ENCODE peak calls at places on chromosomes 2 and 18, in six cellular contexts. One of them, this sample, is unnamed.

GRCh38 chr2:223474893-223475292 is 127.3 kb downstream of the SCG2 start:
- DNase-seq in lower lobe of right lung: no peak
- DNase-seq in naive thymus-derived CD4-positive, alpha-beta T cell: no peak
- DNase-seq in endothelial cell of umbilical vein: no peak
- DNase-seq in PC-9: no peak
- DNase-seq in brain microvascular endothelial cell: no peak
- DNase-seq in this sample: no peak

GRCh38 chr2:166239548-166239947 is 111.7 kb upstream of the SCN1A start:
- DNase-seq in brain microvascular endothelial cell: peak; percentile 96
- DNase-seq in naive thymus-derived CD4-positive, alpha-beta T cell: no peak
- DNase-seq in lower lobe of right lung: no peak
- DNase-seq in PC-9: peak; percentile 66
- DNase-seq in endothelial cell of umbilical vein: peak; percentile 92
- DNase-seq in this sample: no peak

GRCh38 chr2:55223958-55224760 is 7.9 kb downstream of the CLHC1 start:
- DNase-seq in brain microvascular endothelial cell: no peak
- DNase-seq in naive thymus-derived CD4-positive, alpha-beta T cell: no peak
- DNase-seq in PC-9: no peak
- DNase-seq in lower lobe of right lung: no peak
- DNase-seq in endothelial cell of umbilical vein: no peak
- DNase-seq in this sample: no peak

GRCh38 chr2:136439277-136439676 is 321.3 kb upstream of the CXCR4 start:
- DNase-seq in naive thymus-derived CD4-positive, alpha-beta T cell: no peak
- DNase-seq in PC-9: no peak
- DNase-seq in brain microvascular endothelial cell: no peak
- DNase-seq in lower lobe of right lung: no peak
- DNase-seq in endothelial cell of umbilical vein: no peak
- DNase-seq in this sample: no peak

GRCh38 chr2:218396688-218397501 is 2.8 kb upstream of the CTDSP1 start:
- DNase-seq in endothelial cell of umbilical vein: peak; percentile 62
- DNase-seq in naive thymus-derived CD4-positive, alpha-beta T cell: peak; percentile 57
- DNase-seq in brain microvascular endothelial cell: peak; percentile 46
- DNase-seq in PC-9: peak; percentile 55
- DNase-seq in lower lobe of right lung: peak; percentile 91
- DNase-seq in this sample: peak; percentile 70

GRCh38 chr18:3612315-3612714 is 162.3 kb downstream of the TGIF1 start:
- DNase-seq in brain microvascular endothelial cell: no peak
- DNase-seq in PC-9: no peak
- DNase-seq in lower lobe of right lung: no peak
- DNase-seq in naive thymus-derived CD4-positive, alpha-beta T cell: no peak
- DNase-seq in endothelial cell of umbilical vein: no peak
- DNase-seq in this sample: no peak

GRCh38 chr2:19538411-19538963 is 180.1 kb upstream of the OSR1 start:
- DNase-seq in lower lobe of right lung: no peak
- DNase-seq in PC-9: peak; percentile 98
- DNase-seq in naive thymus-derived CD4-positive, alpha-beta T cell: no peak
- DNase-seq in endothelial cell of umbilical vein: peak; percentile 35
- DNase-seq in brain microvascular endothelial cell: peak; percentile 88
- DNase-seq in this sample: peak; percentile 94

GRCh38 chr18:31206787-31207381 is 44.2 kb upstream of the DSC1 start:
- DNase-seq in endothelial cell of umbilical vein: peak; percentile 34
- DNase-seq in naive thymus-derived CD4-positive, alpha-beta T cell: no peak
- DNase-seq in PC-9: peak; percentile 87
- DNase-seq in brain microvascular endothelial cell: peak; percentile 33
- DNase-seq in lower lobe of right lung: peak; percentile 81
- DNase-seq in this sample: peak; percentile 99

GRCh38 chr2:150051004-150051403 is 436.5 kb downstream of the RND3 start:
- DNase-seq in lower lobe of right lung: no peak
- DNase-seq in PC-9: no peak
- DNase-seq in naive thymus-derived CD4-positive, alpha-beta T cell: no peak
- DNase-seq in endothelial cell of umbilical vein: no peak
- DNase-seq in brain microvascular endothelial cell: no peak
- DNase-seq in this sample: no peak

GRCh38 chr18:2903006-2903405 is 56.2 kb downstream of the EMILIN2 start:
- DNase-seq in naive thymus-derived CD4-positive, alpha-beta T cell: no peak
- DNase-seq in brain microvascular endothelial cell: no peak
- DNase-seq in endothelial cell of umbilical vein: peak; percentile 19
- DNase-seq in lower lobe of right lung: no peak
- DNase-seq in PC-9: no peak
- DNase-seq in this sample: peak; percentile 35

GRCh38 chr18:41681138-41681881 is 273.7 kb upstream of the PIK3C3 start:
- DNase-seq in brain microvascular endothelial cell: no peak
- DNase-seq in naive thymus-derived CD4-positive, alpha-beta T cell: no peak
- DNase-seq in PC-9: no peak
- DNase-seq in lower lobe of right lung: no peak
- DNase-seq in endothelial cell of umbilical vein: peak; percentile 45
- DNase-seq in this sample: no peak

GRCh38 chr2:209763106-209763505 is 8.5 kb upstream of the UNC80 start:
- DNase-seq in endothelial cell of umbilical vein: no peak
- DNase-seq in PC-9: no peak
- DNase-seq in naive thymus-derived CD4-positive, alpha-beta T cell: no peak
- DNase-seq in lower lobe of right lung: no peak
- DNase-seq in brain microvascular endothelial cell: no peak
- DNase-seq in this sample: no peak

GRCh38 chr2:15734871-15735737 is 143.4 kb downstream of the DDX1 start:
- DNase-seq in PC-9: peak; percentile 25
- DNase-seq in endothelial cell of umbilical vein: no peak
- DNase-seq in naive thymus-derived CD4-positive, alpha-beta T cell: no peak
- DNase-seq in lower lobe of right lung: no peak
- DNase-seq in brain microvascular endothelial cell: peak; percentile 18
- DNase-seq in this sample: no peak

GRCh38 chr18:35619941-35620340 is 38.4 kb downstream of the GALNT1 start:
- DNase-seq in PC-9: no peak
- DNase-seq in naive thymus-derived CD4-positive, alpha-beta T cell: no peak
- DNase-seq in endothelial cell of umbilical vein: peak; percentile 50
- DNase-seq in brain microvascular endothelial cell: no peak
- DNase-seq in lower lobe of right lung: no peak
- DNase-seq in this sample: no peak

GRCh38 chr2:47653909-47654789 is 128.8 kb upstream of the MSH6 start:
- DNase-seq in brain microvascular endothelial cell: peak; percentile 8
- DNase-seq in PC-9: peak; percentile 59
- DNase-seq in naive thymus-derived CD4-positive, alpha-beta T cell: no peak
- DNase-seq in lower lobe of right lung: no peak
- DNase-seq in endothelial cell of umbilical vein: no peak
- DNase-seq in this sample: peak; percentile 57

GRCh38 chr2:170822885-170823799 is 6.5 kb downstream of the GAD1 start:
- DNase-seq in endothelial cell of umbilical vein: no peak
- DNase-seq in PC-9: no peak
- DNase-seq in naive thymus-derived CD4-positive, alpha-beta T cell: no peak
- DNase-seq in brain microvascular endothelial cell: no peak
- DNase-seq in lower lobe of right lung: no peak
- DNase-seq in this sample: no peak

GRCh38 chr2:121266543-121267106 is 18.4 kb downstream of the TFCP2L1 start:
- DNase-seq in endothelial cell of umbilical vein: no peak
- DNase-seq in naive thymus-derived CD4-positive, alpha-beta T cell: no peak
- DNase-seq in brain microvascular endothelial cell: no peak
- DNase-seq in lower lobe of right lung: no peak
- DNase-seq in PC-9: no peak
- DNase-seq in this sample: peak; percentile 27

GRCh38 chr18:47263197-47263827 is 11.9 kb upstream of the SKOR2 start:
- DNase-seq in naive thymus-derived CD4-positive, alpha-beta T cell: no peak
- DNase-seq in lower lobe of right lung: no peak
- DNase-seq in endothelial cell of umbilical vein: no peak
- DNase-seq in brain microvascular endothelial cell: no peak
- DNase-seq in PC-9: no peak
- DNase-seq in this sample: no peak

GRCh38 chr2:174748948-174749347 is 15.3 kb downstream of the CHRNA1 start:
- DNase-seq in PC-9: peak; percentile 91
- DNase-seq in naive thymus-derived CD4-positive, alpha-beta T cell: peak; percentile 42
- DNase-seq in lower lobe of right lung: no peak
- DNase-seq in brain microvascular endothelial cell: peak; percentile 53
- DNase-seq in endothelial cell of umbilical vein: peak; percentile 66
- DNase-seq in this sample: peak; percentile 69

GRCh38 chr2:172893654-172894053 is 158.0 kb downstream of the RAPGEF4 start:
- DNase-seq in naive thymus-derived CD4-positive, alpha-beta T cell: no peak
- DNase-seq in endothelial cell of umbilical vein: no peak
- DNase-seq in PC-9: no peak
- DNase-seq in brain microvascular endothelial cell: no peak
- DNase-seq in lower lobe of right lung: no peak
- DNase-seq in this sample: no peak

GRCh38 chr18:22176622-22177495 is 7.5 kb downstream of the GATA6 start:
- DNase-seq in brain microvascular endothelial cell: no peak
- DNase-seq in lower lobe of right lung: peak; percentile 60
- DNase-seq in naive thymus-derived CD4-positive, alpha-beta T cell: no peak
- DNase-seq in endothelial cell of umbilical vein: no peak
- DNase-seq in PC-9: no peak
- DNase-seq in this sample: peak; percentile 49

GRCh38 chr2:236334122-236334876 is 70.1 kb upstream of the ASB18 start:
- DNase-seq in lower lobe of right lung: no peak
- DNase-seq in naive thymus-derived CD4-positive, alpha-beta T cell: no peak
- DNase-seq in brain microvascular endothelial cell: no peak
- DNase-seq in endothelial cell of umbilical vein: no peak
- DNase-seq in PC-9: no peak
- DNase-seq in this sample: no peak

GRCh38 chr2:143745060-143745459 is 615.8 kb downstream of the ARHGAP15 start:
- DNase-seq in naive thymus-derived CD4-positive, alpha-beta T cell: no peak
- DNase-seq in PC-9: peak; percentile 38
- DNase-seq in brain microvascular endothelial cell: no peak
- DNase-seq in lower lobe of right lung: no peak
- DNase-seq in endothelial cell of umbilical vein: no peak
- DNase-seq in this sample: no peak

GRCh38 chr2:40400336-40400953 is 51.4 kb downstream of the SLC8A1 start:
- DNase-seq in brain microvascular endothelial cell: no peak
- DNase-seq in endothelial cell of umbilical vein: peak; percentile 44
- DNase-seq in PC-9: no peak
- DNase-seq in naive thymus-derived CD4-positive, alpha-beta T cell: no peak
- DNase-seq in lower lobe of right lung: no peak
- DNase-seq in this sample: no peak

GRCh38 chr2:40397720-40398119 is 54.2 kb downstream of the SLC8A1 start:
- DNase-seq in brain microvascular endothelial cell: no peak
- DNase-seq in naive thymus-derived CD4-positive, alpha-beta T cell: no peak
- DNase-seq in endothelial cell of umbilical vein: no peak
- DNase-seq in lower lobe of right lung: no peak
- DNase-seq in PC-9: no peak
- DNase-seq in this sample: no peak

GRCh38 chr2:40394030-40394429 is 57.9 kb downstream of the SLC8A1 start:
- DNase-seq in endothelial cell of umbilical vein: no peak
- DNase-seq in lower lobe of right lung: no peak
- DNase-seq in brain microvascular endothelial cell: no peak
- DNase-seq in naive thymus-derived CD4-positive, alpha-beta T cell: no peak
- DNase-seq in PC-9: no peak
- DNase-seq in this sample: no peak

GRCh38 chr2:40395169-40396023 is 56.5 kb downstream of the SLC8A1 start:
- DNase-seq in endothelial cell of umbilical vein: no peak
- DNase-seq in brain microvascular endothelial cell: no peak
- DNase-seq in naive thymus-derived CD4-positive, alpha-beta T cell: no peak
- DNase-seq in PC-9: peak; percentile 89
- DNase-seq in lower lobe of right lung: no peak
- DNase-seq in this sample: no peak

GRCh38 chr2:40394597-40394996 is 57.3 kb downstream of the SLC8A1 start:
- DNase-seq in brain microvascular endothelial cell: no peak
- DNase-seq in endothelial cell of umbilical vein: no peak
- DNase-seq in lower lobe of right lung: no peak
- DNase-seq in naive thymus-derived CD4-positive, alpha-beta T cell: no peak
- DNase-seq in PC-9: no peak
- DNase-seq in this sample: no peak
- H3K27ac ChIP-seq in brain microvascular endothelial cell: peak overlapping the region; percentile 8
- H3K27ac ChIP-seq in endothelial cell of umbilical vein: no peak overlapping the region
- H3K27ac ChIP-seq in lower lobe of right lung: peak overlapping the region; percentile 8
- H3K27ac ChIP-seq in naive thymus-derived CD4-positive, alpha-beta T cell: no peak overlapping the region
- H3K27ac ChIP-seq in PC-9: peak overlapping the region; percentile 77
- H3K27ac ChIP-seq in this sample: no peak overlapping the region

DNA sequence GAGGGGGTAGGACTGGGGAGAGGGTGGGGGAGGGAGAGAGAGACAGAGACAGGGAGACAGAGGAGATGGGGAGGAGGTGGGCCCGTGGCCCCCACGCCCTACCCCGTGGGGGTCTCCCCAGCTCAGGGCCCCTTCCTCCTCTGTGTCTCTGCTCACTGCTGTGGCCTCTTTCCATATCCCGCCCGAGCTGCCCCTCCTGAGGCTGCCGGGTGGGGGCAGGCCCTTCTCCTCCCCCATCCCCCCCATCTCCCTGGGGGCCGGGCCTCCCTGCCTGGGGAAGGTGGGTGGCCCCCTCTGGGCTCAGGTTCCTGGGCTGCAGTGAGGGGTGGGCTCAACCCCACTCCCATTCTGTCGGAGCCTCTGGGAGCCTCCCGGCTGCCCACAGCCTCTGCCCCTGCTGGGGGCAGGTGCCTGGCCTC is 332 bp upstream of the PDCD1 start:
- DNase-seq in naive thymus-derived CD4-positive, alpha-beta T cell: no peak
- DNase-seq in lower lobe of right lung: no peak
- DNase-seq in brain microvascular endothelial cell: no peak
- DNase-seq in PC-9: no peak
- DNase-seq in endothelial cell of umbilical vein: no peak
- DNase-seq in this sample: no peak
- H3K27ac ChIP-seq in naive thymus-derived CD4-positive, alpha-beta T cell: no peak overlapping the region
- H3K27ac ChIP-seq in lower lobe of right lung: peak overlapping the region; percentile 80
- H3K27ac ChIP-seq in brain microvascular endothelial cell: no peak overlapping the region
- H3K27ac ChIP-seq in PC-9: no peak overlapping the region
- H3K27ac ChIP-seq in endothelial cell of umbilical vein: no peak overlapping the region
- H3K27ac ChIP-seq in this sample: peak overlapping the region; percentile 57

DNA sequence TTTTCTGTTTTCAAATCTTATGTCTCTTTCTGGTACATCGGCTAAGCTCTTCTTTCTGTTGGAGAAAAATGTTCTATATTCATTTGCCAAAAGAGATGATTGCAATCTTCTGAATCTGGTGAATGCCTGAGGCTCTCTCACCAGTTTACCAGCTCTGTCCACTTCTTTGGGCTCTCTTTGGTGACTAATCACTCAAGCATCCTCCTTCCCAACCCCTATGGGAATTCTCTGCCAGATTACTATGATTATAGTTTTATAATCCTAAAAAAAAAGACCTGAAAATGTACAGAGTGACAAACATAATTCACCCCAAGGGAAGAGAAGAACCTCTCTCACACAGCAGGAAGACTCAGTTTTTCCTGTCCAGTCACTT is 187.3 kb downstream of the CAMKMT start:
- DNase-seq in brain microvascular endothelial cell: peak; percentile 90
- DNase-seq in lower lobe of right lung: no peak
- DNase-seq in endothelial cell of umbilical vein: peak; percentile 58
- DNase-seq in naive thymus-derived CD4-positive, alpha-beta T cell: no peak
- DNase-seq in PC-9: peak; percentile 96
- DNase-seq in this sample: no peak
- H3K27ac ChIP-seq in brain microvascular endothelial cell: peak overlapping the region; percentile 42
- H3K27ac ChIP-seq in lower lobe of right lung: no peak overlapping the region
- H3K27ac ChIP-seq in endothelial cell of umbilical vein: peak overlapping the region; percentile 70
- H3K27ac ChIP-seq in naive thymus-derived CD4-positive, alpha-beta T cell: no peak overlapping the region
- H3K27ac ChIP-seq in PC-9: peak overlapping the region; percentile 87
- H3K27ac ChIP-seq in this sample: no peak overlapping the region

DNA sequence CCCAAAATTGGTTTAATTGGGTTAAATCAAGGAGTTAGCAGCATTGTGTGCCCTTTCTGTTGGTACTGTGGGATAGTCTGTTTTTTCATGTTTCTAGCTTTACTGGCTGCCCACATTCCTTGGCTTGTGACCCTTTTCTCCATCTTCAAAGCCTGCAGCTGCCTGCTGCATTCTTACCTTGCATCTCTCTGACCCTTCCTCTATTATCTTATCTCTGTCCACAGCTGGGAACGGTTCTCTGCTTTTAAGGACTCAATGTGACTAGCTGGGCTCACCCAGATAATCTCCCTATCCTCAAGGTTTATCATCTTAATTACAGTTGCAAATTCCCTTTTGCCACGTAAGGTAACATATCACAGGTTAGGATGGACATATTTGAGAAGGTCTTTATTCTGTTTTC is 199.7 kb downstream of the KCNS3 start:
- DNase-seq in PC-9: no peak
- DNase-seq in naive thymus-derived CD4-positive, alpha-beta T cell: no peak
- DNase-seq in endothelial cell of umbilical vein: no peak
- DNase-seq in brain microvascular endothelial cell: no peak
- DNase-seq in lower lobe of right lung: no peak
- DNase-seq in this sample: no peak
- H3K27ac ChIP-seq in PC-9: no peak overlapping the region
- H3K27ac ChIP-seq in naive thymus-derived CD4-positive, alpha-beta T cell: no peak overlapping the region
- H3K27ac ChIP-seq in endothelial cell of umbilical vein: no peak overlapping the region
- H3K27ac ChIP-seq in brain microvascular endothelial cell: peak overlapping the region; percentile 40
- H3K27ac ChIP-seq in lower lobe of right lung: no peak overlapping the region
- H3K27ac ChIP-seq in this sample: no peak overlapping the region

GRCh38 chr2:96887419-96888081 is 17.7 kb upstream of the SEMA4C start:
- DNase-seq in naive thymus-derived CD4-positive, alpha-beta T cell: no peak
- DNase-seq in lower lobe of right lung: no peak
- DNase-seq in endothelial cell of umbilical vein: no peak
- DNase-seq in PC-9: peak; percentile 68
- DNase-seq in brain microvascular endothelial cell: no peak
- DNase-seq in this sample: no peak
- H3K27ac ChIP-seq in naive thymus-derived CD4-positive, alpha-beta T cell: no peak overlapping the region
- H3K27ac ChIP-seq in lower lobe of right lung: peak overlapping the region; percentile 66
- H3K27ac ChIP-seq in endothelial cell of umbilical vein: no peak overlapping the region
- H3K27ac ChIP-seq in PC-9: peak overlapping the region; percentile 69
- H3K27ac ChIP-seq in brain microvascular endothelial cell: no peak overlapping the region
- H3K27ac ChIP-seq in this sample: no peak overlapping the region

This sample was measured in small intestine.